ENCODE peak calls at places on chromosomes 12 and 14, in seven cellular contexts. Z is NCI-H774; L is NCI-H1436; A is ovary; K is DMS 273 treated with DMSO at 0.1 percent for 48 hours; W is upper lobe of right lung; H is stimulated activated CD4-positive, alpha-beta T cell treated with anti-CD3 and anti-CD28 coated beads, Interleukin-4, amount 100 ng/mL, for 1 hour. O is an unnamed sample.

GRCh38 chr12:102344691-102345090 is 135.7 kb downstream of the IGF1 start:
- DNase-seq in A (no peak), W (no peak), Z (no peak), K (no peak), L (no peak), H (no peak), O (no peak)

GRCh38 chr14:61501714-61502458 is 180.5 kb downstream of the PRKCH start:
- DNase-seq in Z (no peak), W (no peak), H (no peak), K (no peak), A (no peak), L (no peak), O (no peak)

GRCh38 chr12:27185234-27186045 is 58.6 kb upstream of the STK38L start:
- DNase-seq in L (no peak), W (no peak), A (no peak), H (no peak), Z (no peak), K (no peak), O (no peak)

GRCh38 chr12:117140397-117141096 is 41.3 kb upstream of the TESC start:
- DNase-seq in A (no peak), K (no peak), W (peak), H (no peak), Z (no peak), L (no peak), O (no peak)

GRCh38 chr12:62802981-62803380 is 132.0 kb downstream of the PPM1H start:
- DNase-seq in Z (no peak), K (no peak), H (no peak), A (no peak), L (no peak), W (no peak), O (no peak)

GRCh38 chr12:94204647-94205247 is 56.4 kb downstream of the PLXNC1 start:
- DNase-seq in H (peak), W (no peak), Z (no peak), L (no peak), A (no peak), K (no peak), O (no peak)

GRCh38 chr14:34742509-34743115 is 28.2 kb upstream of the CFL2 start:
- DNase-seq in Z (no peak), A (no peak), W (no peak), H (no peak), K (no peak), L (no peak), O (no peak)

GRCh38 chr14:62428429-62429203 is 616.6 kb downstream of the KCNH5 start:
- DNase-seq in Z (no peak), A (no peak), K (no peak), L (no peak), W (no peak), H (no peak), O (no peak)

GRCh38 chr12:51593539-51593938 is 2.5 kb downstream of the SCN8A start:
- DNase-seq in H (peak), L (no peak), W (no peak), Z (no peak), K (no peak), A (no peak), O (no peak)

GRCh38 chr12:130634866-130635265 is 81.2 kb downstream of the RIMBP2 start:
- DNase-seq in Z (no peak), K (no peak), W (no peak), L (peak), A (no peak), H (no peak), O (no peak)

GRCh38 chr14:96741151-96741977 is 55.8 kb upstream of the VRK1 start:
- DNase-seq in A (peak), K (no peak), W (peak), H (peak), L (peak), Z (peak), O (no peak)

GRCh38 chr14:105199093-105199492 is 18.0 kb upstream of the NUDT14 start:
- DNase-seq in L (no peak), A (no peak), H (no peak), Z (no peak), W (no peak), K (no peak), O (no peak)

GRCh38 chr12:24201258-24201970 is 251.9 kb upstream of the SOX5 start:
- DNase-seq in W (no peak), L (no peak), Z (no peak), H (no peak), A (no peak), K (no peak), O (no peak)

GRCh38 chr12:28027328-28027727 is 54.8 kb upstream of the PTHLH start:
- DNase-seq in W (no peak), L (no peak), A (no peak), K (peak), Z (no peak), H (no peak), O (no peak)

GRCh38 chr14:31080060-31080459 is 53.9 kb upstream of the STRN3 start:
- DNase-seq in W (no peak), Z (no peak), K (peak), A (no peak), H (no peak), L (no peak), O (no peak)

GRCh38 chr12:109595321-109595902 is 21.8 kb downstream of the MVK start:
- DNase-seq in Z (no peak), W (no peak), L (no peak), A (no peak), H (no peak), K (no peak), O (no peak)

GRCh38 chr14:93752980-93753561 is 35.2 kb downstream of the PRIMA1 start:
- DNase-seq in A (no peak), K (no peak), L (no peak), H (no peak), Z (no peak), W (no peak), O (no peak)

GRCh38 chr12:111074559-111074958 is 154.2 kb upstream of the MYL2 start:
- DNase-seq in A (no peak), K (no peak), L (no peak), W (peak), Z (no peak), H (no peak), O (no peak)

GRCh38 chr12:125228519-125229260 is 163.5 kb downstream of the AACS start:
- DNase-seq in A (no peak), Z (no peak), K (no peak), H (no peak), L (no peak), W (no peak), O (no peak)

GRCh38 chr12:51590347-51591019 is 550 bp upstream of the SCN8A start:
- DNase-seq in Z (peak), H (peak), A (peak), L (peak), K (peak), W (peak), O (peak)

GRCh38 chr12:86264451-86265328 is 8.5 kb upstream of the MGAT4C start:
- DNase-seq in Z (peak), K (no peak), A (no peak), W (peak), H (no peak), L (peak), O (no peak)

GRCh38 chr14:51716610-51717009 is 64.9 kb downstream of the FRMD6 start:
- DNase-seq in A (no peak), K (no peak), H (no peak), L (no peak), Z (no peak), W (no peak), O (no peak)

GRCh38 chr14:68507544-68508081 is 285.3 kb downstream of the ZFP36L1 start:
- DNase-seq in K (no peak), Z (no peak), L (no peak), H (peak), A (no peak), W (no peak), O (no peak)

GRCh38 chr12:54282949-54283593 is 2.5 kb downstream of the HNRNPA1 start:
- DNase-seq in A (no peak), W (no peak), Z (no peak), H (peak), K (no peak), L (no peak), O (no peak)

GRCh38 chr12:2336409-2336829 is 283.6 kb downstream of the CACNA1C start:
- DNase-seq in L (no peak), Z (no peak), K (peak), A (no peak), H (no peak), W (no peak), O (peak)

GRCh38 chr14:99239661-99240092 is 32.3 kb downstream of the BCL11B start:
- DNase-seq in W (no peak), K (no peak), H (no peak), A (no peak), L (no peak), Z (no peak), O (no peak)

GRCh38 chr14:102544745-102545460 is 35.3 kb upstream of the ANKRD9 start:
- DNase-seq in L (no peak), H (peak), W (no peak), A (no peak), K (no peak), Z (no peak), O (no peak)

GRCh38 chr14:27605298-27605697 is 1007.5 kb upstream of the NOVA1 start:
- DNase-seq in K (no peak), Z (no peak), L (no peak), A (no peak), W (no peak), H (no peak), O (no peak)

GRCh38 chr14:72892103-72892878 is 1.6 kb downstream of the DPF3 start:
- DNase-seq in W (no peak), A (peak), K (no peak), L (no peak), Z (no peak), H (peak), O (no peak)

GRCh38 chr12:55830601-55831406 is 1.4 kb upstream of the DNAJC14 start:
- DNase-seq in A (peak), K (no peak), Z (peak), W (peak), H (peak), L (peak), O (no peak)

GRCh38 chr12:108101605-108102175 is 27.4 kb upstream of the WSCD2 start:
- DNase-seq in A (no peak), H (no peak), Z (no peak), W (no peak), K (no peak), L (no peak), O (no peak)